ENCODE peak calls at places on chromosome 7, in four cellular contexts. W, M, J and I are unnamed samples. For H3K9me3, the result is how much of the 10 kb centered on the place peaks cover.

GRCh38 chr7:15652776-15653290 is 33.6 kb downstream of the MEOX2 start:
- DNase-seq in M (no peak), W (no peak), J (no peak), I (no peak)

GRCh38 chr7:15504376-15504775 is 57.4 kb downstream of the AGMO start:
- DNase-seq in W (no peak), J (no peak), M (peak), I (no peak)

GRCh38 chr7:102821994-102822747 is 73.4 kb downstream of the FAM185A start:
- DNase-seq in M (no peak), W (no peak), J (no peak), I (no peak)

GRCh38 chr7:120021085-120021484 is 251.9 kb upstream of the KCND2 start:
- DNase-seq in M (peak), W (no peak), J (no peak), I (no peak)

GRCh38 chr7:138097064-138097741 is 20.9 kb downstream of the AKR1D1 start:
- DNase-seq in W (no peak), M (peak), J (no peak), I (peak)

GRCh38 chr7:107939472-107940145 is 48.6 kb downstream of the DLD start:
- DNase-seq in M (peak), J (peak), W (no peak), I (no peak)

GRCh38 chr7:86942081-86942480 is 117.4 kb downstream of the ELAPOR2 start:
- DNase-seq in M (no peak), W (no peak), J (no peak), I (no peak)

GRCh38 chr7:20030915-20031362 is 186.2 kb downstream of the MACC1 start:
- DNase-seq in M (peak), W (no peak), J (no peak), I (no peak)

DNA sequence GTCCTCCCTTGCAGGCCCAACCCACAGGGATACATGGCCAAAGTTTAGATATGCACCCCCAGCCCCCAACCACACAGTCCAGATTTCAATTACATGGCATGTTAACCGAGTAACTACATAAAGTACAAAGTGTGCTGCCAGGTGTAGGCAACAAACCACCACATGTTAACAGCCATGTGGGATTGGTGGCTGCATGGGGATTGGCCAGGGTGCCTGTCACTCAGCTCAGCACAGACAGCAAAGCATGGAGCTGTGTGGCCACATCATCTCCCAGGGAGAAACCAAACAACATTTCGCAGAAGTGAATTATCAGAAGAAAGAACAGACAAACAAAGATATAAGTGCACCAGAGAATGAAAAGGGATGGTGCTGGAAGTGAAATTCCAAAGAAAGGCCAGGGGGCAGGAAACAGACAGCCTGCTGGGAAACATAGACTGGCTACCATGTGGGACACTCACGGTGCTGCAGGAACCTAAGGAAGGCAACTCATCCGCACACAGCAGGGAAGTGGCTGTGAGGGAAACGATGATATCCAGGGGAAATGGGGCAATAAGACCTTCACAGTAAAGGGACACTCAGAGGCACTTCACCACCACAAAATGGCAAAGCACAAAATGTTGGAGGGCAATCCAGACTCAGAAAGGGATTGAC is 171.2 kb downstream of the PTPRN2 start:
- DNase-seq in M (no peak), W (no peak), J (no peak), I (no peak)
- H3K9me3 ChIP-seq in M (under half), W (under half), J (under half), I (under half)

DNA sequence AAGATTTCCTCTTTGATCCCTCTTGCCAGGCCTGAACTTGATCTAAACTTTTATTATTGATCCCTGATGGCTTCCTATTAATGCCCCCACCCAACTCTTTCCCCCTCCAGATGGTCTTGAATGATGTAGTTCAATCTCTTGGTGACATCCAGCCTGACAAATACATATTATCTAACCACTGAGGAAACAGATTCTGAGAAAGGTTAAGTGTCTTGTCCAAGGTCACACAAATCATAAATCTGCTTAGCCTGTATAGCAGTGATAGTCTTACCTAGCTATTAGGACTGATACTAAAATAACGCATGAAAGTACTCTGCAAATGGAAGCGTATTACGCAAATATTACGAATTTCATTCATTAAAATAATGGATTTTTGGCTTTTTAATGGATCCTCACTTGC is 22.7 kb downstream of the STEAP1B start:
- DNase-seq in M (no peak), W (no peak), J (no peak), I (no peak)
- H3K4me3 ChIP-seq in M (no peak), W (no peak), J (no peak), I (no peak)

GRCh38 chr7:54596747-54597146 is 54.6 kb downstream of the VSTM2A start:
- DNase-seq in J (no peak), W (no peak), M (no peak), I (no peak)
- H3K27ac ChIP-seq in J (no peak), W (no peak), M (no peak), I (no peak)

GRCh38 chr7:272631-273030 is 17.3 kb upstream of the FOXL3 start:
- DNase-seq in M (no peak), W (no peak), J (peak), I (no peak)
- H3K9me3 ChIP-seq in M (under half), W (under half), J (under half), I (under half)

DNA sequence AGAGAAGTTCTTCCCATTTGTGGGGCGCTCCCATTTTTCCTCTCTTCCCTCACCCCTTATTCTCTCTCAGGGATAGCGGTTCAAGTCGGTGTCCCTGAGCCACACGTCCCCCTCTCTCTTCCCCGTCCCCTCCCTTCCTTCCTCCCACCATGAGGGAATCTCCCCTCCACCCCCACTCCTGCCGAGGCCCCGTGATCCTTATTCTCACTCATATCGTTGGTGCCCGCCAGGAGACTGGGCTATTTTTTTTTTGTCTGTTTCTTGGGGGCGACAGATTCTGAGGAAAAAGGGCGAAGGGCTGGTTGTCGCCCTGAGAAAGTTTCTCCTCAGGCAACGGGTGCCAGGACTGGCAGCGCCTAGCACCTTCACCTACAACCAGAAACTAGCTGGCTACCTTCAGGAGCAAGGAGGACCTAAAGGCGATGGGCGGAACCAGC is 723 bp downstream of the ZCWPW1 start:
- DNase-seq in W (no peak), J (peak), M (no peak), I (no peak)
- H3K4me3 ChIP-seq in W (peak), J (peak), M (peak), I (no peak)

DNA sequence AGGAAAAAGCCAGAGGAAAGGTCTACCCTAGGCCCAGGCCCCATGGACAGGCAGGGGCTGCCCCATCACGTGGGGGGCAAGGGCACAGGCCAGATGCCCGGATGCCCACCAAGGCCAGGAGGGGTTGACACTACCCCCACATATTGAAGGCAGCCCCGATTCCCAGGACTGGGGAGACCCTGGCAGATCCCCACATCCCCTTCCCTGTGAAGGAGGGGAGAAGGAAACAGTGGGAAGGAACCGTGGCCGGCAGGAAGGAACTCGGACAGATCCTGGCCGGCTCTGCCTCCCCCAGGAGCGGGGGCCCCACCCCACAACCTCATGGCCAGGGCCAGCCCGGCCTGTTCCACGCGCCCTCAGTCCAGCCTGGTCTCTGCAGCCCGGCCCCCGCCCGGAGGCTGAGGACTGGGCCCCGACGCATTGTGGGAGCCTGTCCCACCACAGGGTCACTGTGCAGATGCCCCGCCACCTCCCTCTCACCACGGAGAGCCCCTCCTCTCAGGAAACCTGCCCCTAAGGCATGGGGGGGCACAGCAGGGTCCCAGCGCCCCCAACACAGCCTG is 41.3 kb downstream of the PAPOLB start:
- DNase-seq in W (no peak), M (no peak), J (peak), I (no peak)
- H3K27ac ChIP-seq in W (no peak), M (no peak), J (peak), I (no peak)